ENCODE peak calls at places on chromosomes 16 and 17, in nine cellular contexts. V is stimulated activated CD8-positive, alpha-beta memory T cell treated with anti-CD3 and anti-CD28 coated beads, Interleukin-7, amount 100 ng/mL, for 24 hours; N is psoas muscle; U is NCI-H460; B is left colon; X is progenitor cell of endocrine pancreas; M is posterior vena cava; Q is WTC11; L is activated naive CD8-positive, alpha-beta T cell treated with anti-CD3 and anti-CD28 coated beads, Interleukin-2, amount 50 U/mL, for 24 hours. K is an unnamed sample.

GRCh38 chr16:22813946-22814325 is at the start of gene HS3ST2:
- DNase-seq in Q (peak; percentile 65), V (no peak), B (no peak), U (no peak), N (peak; percentile 21), M (peak; percentile 89), X (peak; percentile 24), L (no peak), K (peak; percentile 52)

GRCh38 chr16:89704281-89704680 is 2.8 kb upstream of the SPATA2L start:
- DNase-seq in V (no peak), L (no peak), B (no peak), Q (no peak), M (no peak), N (no peak), X (no peak), U (no peak), K (no peak)

GRCh38 chr16:87854053-87854906 is 15.0 kb downstream of the SLC7A5 start:
- DNase-seq in B (peak; percentile 59), N (no peak), X (no peak), U (no peak), Q (no peak), V (no peak), M (no peak), L (peak; percentile 38), K (no peak)

GRCh38 chr17:38892620-38893019 is 22.8 kb downstream of the LASP1 start:
- DNase-seq in N (no peak), X (no peak), Q (no peak), L (no peak), U (no peak), V (no peak), M (no peak), B (no peak), K (no peak)

GRCh38 chr16:84518804-84519341 is 14.4 kb upstream of the MEAK7 start:
- DNase-seq in V (no peak), X (no peak), N (no peak), M (peak; percentile 54), L (peak; percentile 68), Q (no peak), U (no peak), B (peak; percentile 75), K (no peak)

GRCh38 chr17:81636505-81637288 is at the start of the genes NPLOC4 and TSPAN10:
- DNase-seq in V (peak; percentile 74), X (peak; percentile 83), Q (peak; percentile 85), N (peak; percentile 87), B (peak; percentile 66), L (peak; percentile 90), U (peak; percentile 80), M (peak; percentile 96), K (peak; percentile 92)

GRCh38 chr17:28712037-28712704 is 483 bp upstream of the PROCA1 start:
- DNase-seq in M (no peak), Q (peak; percentile 68), B (no peak), V (no peak), L (peak; percentile 79), X (no peak), U (no peak), N (peak; percentile 46), K (peak; percentile 81)

GRCh38 chr17:77958716-77959215 is 263 bp downstream of the TNRC6C start:
- DNase-seq in Q (no peak), N (no peak), M (no peak), L (no peak), U (no peak), V (no peak), B (no peak), X (peak; percentile 21), K (no peak)

GRCh38 chr17:31508310-31509094 is 117.0 kb downstream of the RAB11FIP4 start:
- DNase-seq in L (peak; percentile 53), M (no peak), B (no peak), X (no peak), Q (peak; percentile 40), N (no peak), U (no peak), V (no peak), K (no peak)

GRCh38 chr16:66911801-66912200 is 6.9 kb downstream of the CDH16 start:
- DNase-seq in V (no peak), B (no peak), M (no peak), Q (no peak), X (no peak), L (no peak), U (no peak), N (no peak), K (peak; percentile 24)

GRCh38 chr16:11354733-11355574 is 9.7 kb downstream of the RMI2 start:
- DNase-seq in Q (no peak), X (no peak), N (no peak), U (no peak), L (peak; percentile 77), M (no peak), V (peak; percentile 53), B (no peak), K (no peak)

GRCh38 chr17:8072727-8073461 is 14.6 kb downstream of the ALOX12B start:
- DNase-seq in X (no peak), V (no peak), L (no peak), M (peak; percentile 79), N (no peak), U (no peak), Q (peak; percentile 42), B (no peak), K (peak; percentile 41)

GRCh38 chr17:42673885-42674754 is 2.7 kb downstream of the PLEKHH3 start:
- DNase-seq in M (peak; percentile 90), N (peak; percentile 85), L (peak; percentile 40), Q (peak; percentile 75), V (no peak), X (no peak), B (peak; percentile 61), U (peak; percentile 38), K (peak; percentile 81)

GRCh38 chr16:51538707-51539604 is 387.9 kb upstream of the SALL1 start:
- DNase-seq in L (no peak), Q (no peak), V (no peak), B (no peak), U (no peak), M (no peak), X (no peak), N (no peak), K (no peak)

GRCh38 chr16:66551362-66551761 is 1.0 kb upstream of the CKLF start:
- DNase-seq in N (peak; percentile 35), U (peak; percentile 30), M (no peak), V (no peak), B (peak; percentile 52), L (peak; percentile 65), X (no peak), Q (peak; percentile 46), K (peak; percentile 60)

GRCh38 chr17:17098426-17099035 is 56.3 kb downstream of the MPRIP start:
- DNase-seq in U (no peak), X (no peak), B (no peak), M (no peak), V (no peak), Q (no peak), N (peak; percentile 53), L (no peak), K (peak; percentile 67)

GRCh38 chr17:60145006-60145935 is 4.5 kb upstream of the CA4 start:
- DNase-seq in B (no peak), X (no peak), M (no peak), Q (no peak), L (no peak), N (no peak), U (no peak), V (no peak), K (no peak)

GRCh38 chr16:3413730-3414379 is 12.8 kb downstream of the ZNF174 start:
- DNase-seq in M (no peak), N (no peak), U (no peak), Q (peak; percentile 64), V (no peak), X (no peak), L (no peak), B (no peak), K (no peak)

GRCh38 chr16:75000481-75001081 is 1.8 kb downstream of the ZNRF1 start:
- DNase-seq in U (no peak), M (no peak), L (no peak), B (no peak), Q (no peak), V (no peak), X (no peak), N (no peak), K (no peak)

GRCh38 chr16:9521749-9522370 is 430.4 kb downstream of the HAPSTR1 start:
- DNase-seq in Q (no peak), X (no peak), N (no peak), B (no peak), M (no peak), V (no peak), L (no peak), U (no peak), K (no peak)

GRCh38 chr17:19269641-19270040 is 32.5 kb downstream of the EPN2 start:
- DNase-seq in M (no peak), U (no peak), Q (no peak), N (no peak), V (no peak), B (no peak), L (no peak), X (no peak), K (no peak)

GRCh38 chr17:6698004-6698403 is 15.2 kb downstream of the SLC13A5 start:
- DNase-seq in Q (no peak), N (no peak), B (no peak), M (no peak), V (no peak), X (no peak), L (no peak), U (no peak), K (no peak)

GRCh38 chr16:58651965-58652348 is 22.3 kb upstream of the CNOT1 start:
- DNase-seq in V (no peak), B (no peak), Q (no peak), X (no peak), M (no peak), U (no peak), L (no peak), N (no peak), K (no peak)

GRCh38 chr17:18362509-18363020 is 785 bp downstream of the SHMT1 start:
- DNase-seq in M (peak; percentile 85), Q (no peak), U (no peak), N (peak; percentile 75), L (peak; percentile 15), V (no peak), X (no peak), B (peak; percentile 76), K (peak; percentile 88)

GRCh38 chr17:41657164-41657754 is 31.4 kb upstream of the EIF1 start:
- DNase-seq in B (no peak), U (no peak), Q (no peak), N (no peak), L (no peak), M (no peak), X (no peak), V (no peak), K (peak; percentile 19)

K was measured in Right ventricle myocardium superior.